ENCODE peak calls at places on chromosomes 4 and X, in ten cellular contexts. V, E, O, Z, W, D, Y, A, N and T are unnamed samples.
A peak's percentile ranks its signal among the peaks of the same experiment; 100 is the strongest.

GRCh38 chr4:173288296-173288695 is 45.9 kb downstream of the HMGB2 start:
- DNase-seq in O (no peak), Z (no peak), W (no peak), V (peak; percentile 37), Y (peak; percentile 82), D (no peak), E (no peak), N (peak; percentile 21), A (peak; percentile 70), T (no peak)

GRCh38 chrX:65745427-65745826 is 78.0 kb downstream of the MSN start:
- DNase-seq in V (no peak), Y (no peak), D (no peak), E (no peak), W (no peak), Z (no peak), N (no peak), O (no peak), A (no peak), T (no peak)

GRCh38 chr4:142242156-142242555 is 603.9 kb downstream of the INPP4B start:
- DNase-seq in A (no peak), N (no peak), W (no peak), Y (no peak), D (no peak), Z (no peak), O (no peak), V (no peak), E (no peak), T (no peak)

GRCh38 chrX:132467029-132467428 is 21.8 kb downstream of the MBNL3 start:
- DNase-seq in E (no peak), A (no peak), O (no peak), Z (no peak), Y (no peak), V (no peak), D (no peak), W (no peak), N (no peak), T (no peak)

GRCh38 chr4:142264961-142265360 is 581.1 kb downstream of the INPP4B start:
- DNase-seq in W (no peak), Y (no peak), Z (no peak), E (no peak), N (no peak), A (no peak), D (no peak), V (no peak), O (no peak), T (no peak)

GRCh38 chr4:55866973-55867574 is 13.6 kb downstream of the EXOC1 start:
- DNase-seq in A (no peak), W (no peak), Z (no peak), V (peak; percentile 51), N (no peak), Y (no peak), D (no peak), O (no peak), E (no peak), T (no peak)

GRCh38 chr4:7980036-7980435 is 40.4 kb upstream of the AFAP1 start:
- DNase-seq in W (no peak), N (no peak), Z (no peak), D (no peak), O (no peak), V (no peak), E (no peak), A (no peak), Y (no peak), T (no peak)

GRCh38 chrX:102765794-102766193 is 45.3 kb downstream of the GPRASP3 start:
- DNase-seq in N (no peak), W (no peak), V (no peak), Y (no peak), Z (no peak), A (peak; percentile 24), E (peak; percentile 65), D (no peak), O (no peak), T (peak; percentile 18)

GRCh38 chr4:1105662-1106061 is 7.7 kb downstream of the RNF212 start:
- DNase-seq in D (no peak), A (no peak), Z (no peak), E (no peak), N (no peak), W (no peak), V (no peak), Y (no peak), O (no peak), T (no peak)

GRCh38 chr4:82643994-82644730 is 82.4 kb upstream of the TMEM150C start:
- DNase-seq in V (no peak), O (no peak), Z (no peak), N (no peak), D (no peak), E (no peak), Y (no peak), A (no peak), W (no peak), T (peak; percentile 7)

GRCh38 chr4:62301500-62301899 is 1101.4 kb downstream of the ADGRL3 start:
- DNase-seq in V (no peak), W (no peak), O (no peak), A (no peak), Y (no peak), Z (no peak), E (no peak), D (no peak), N (no peak), T (no peak)

GRCh38 chrX:46447384-46447783 is 97.8 kb downstream of the ZNF674 start:
- DNase-seq in Y (peak; percentile 5), D (peak; percentile 53), N (no peak), O (no peak), Z (peak; percentile 74), V (no peak), W (no peak), A (no peak), E (no peak), T (no peak)

GRCh38 chrX:46444011-46444410 is 101.2 kb downstream of the ZNF674 start:
- DNase-seq in Y (no peak), E (no peak), D (no peak), N (no peak), W (no peak), V (peak; percentile 74), A (no peak), Z (no peak), O (no peak), T (peak; percentile 26)

GRCh38 chrX:46446727-46447378 is 98.4 kb downstream of the ZNF674 start:
- DNase-seq in O (peak; percentile 83), V (peak; percentile 37), D (peak; percentile 82), W (peak; percentile 46), A (peak; percentile 87), Z (peak; percentile 94), N (peak; percentile 81), Y (peak; percentile 76), E (peak; percentile 88), T (peak; percentile 45)
- TF ChIP-seq POLR2A in O (peak; percentile 70), V (no peak), D (peak; percentile 39), W (peak; percentile 24), A (peak; percentile 73), Z (peak; percentile 41), N (peak; percentile 64), Y (peak; percentile 18), E (no peak), T (peak; percentile 66)

DNA sequence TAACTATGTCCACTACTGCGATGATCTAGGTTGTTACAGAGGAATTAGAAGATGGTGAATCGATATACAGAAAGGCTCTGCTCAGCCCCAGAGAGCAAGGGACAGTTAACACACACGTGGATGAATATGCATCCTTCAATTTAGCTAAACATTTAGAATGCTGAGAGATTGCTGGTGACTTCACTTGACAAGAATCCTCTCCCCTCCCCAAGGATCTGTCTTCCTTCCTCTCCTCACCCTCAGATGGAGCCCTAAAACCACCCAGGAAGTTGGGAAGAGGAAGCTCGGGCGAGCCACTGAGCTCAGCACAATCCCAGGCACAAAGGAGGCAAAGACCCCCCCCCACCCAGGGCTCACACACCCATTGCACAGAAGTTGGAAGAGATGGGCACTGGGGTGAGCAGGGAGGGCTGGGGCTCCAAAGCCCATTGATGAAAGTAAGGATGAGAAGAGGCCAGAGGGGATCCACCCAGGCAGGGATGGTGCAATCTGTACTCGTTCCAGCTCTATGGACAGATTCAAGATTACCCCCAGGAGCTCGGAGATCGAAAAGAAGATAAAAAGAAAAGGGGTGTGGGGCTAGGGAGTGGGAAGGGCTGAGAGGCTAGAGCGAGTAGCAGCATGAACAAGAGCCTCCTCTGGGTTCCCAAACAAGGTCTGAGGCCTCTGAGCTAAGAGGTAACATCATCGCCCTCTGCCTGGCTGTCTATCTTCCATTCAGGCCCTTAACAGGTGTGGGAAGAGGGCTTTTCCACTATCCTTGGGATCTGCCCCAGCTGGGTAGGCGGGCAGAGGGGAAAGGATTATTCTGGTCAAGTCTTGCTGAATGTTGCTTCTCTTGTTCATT is 1.3 kb downstream of the TFE3 start:
- DNase-seq in D (no peak), V (no peak), Z (no peak), N (peak; percentile 12), Y (peak; percentile 26), E (no peak), W (no peak), O (no peak), A (no peak), T (no peak)
- TF ChIP-seq POLR2A in D (no peak), V (no peak), Z (no peak), N (no peak), Y (no peak), E (no peak), W (no peak), O (no peak), A (no peak), T (no peak)

DNA sequence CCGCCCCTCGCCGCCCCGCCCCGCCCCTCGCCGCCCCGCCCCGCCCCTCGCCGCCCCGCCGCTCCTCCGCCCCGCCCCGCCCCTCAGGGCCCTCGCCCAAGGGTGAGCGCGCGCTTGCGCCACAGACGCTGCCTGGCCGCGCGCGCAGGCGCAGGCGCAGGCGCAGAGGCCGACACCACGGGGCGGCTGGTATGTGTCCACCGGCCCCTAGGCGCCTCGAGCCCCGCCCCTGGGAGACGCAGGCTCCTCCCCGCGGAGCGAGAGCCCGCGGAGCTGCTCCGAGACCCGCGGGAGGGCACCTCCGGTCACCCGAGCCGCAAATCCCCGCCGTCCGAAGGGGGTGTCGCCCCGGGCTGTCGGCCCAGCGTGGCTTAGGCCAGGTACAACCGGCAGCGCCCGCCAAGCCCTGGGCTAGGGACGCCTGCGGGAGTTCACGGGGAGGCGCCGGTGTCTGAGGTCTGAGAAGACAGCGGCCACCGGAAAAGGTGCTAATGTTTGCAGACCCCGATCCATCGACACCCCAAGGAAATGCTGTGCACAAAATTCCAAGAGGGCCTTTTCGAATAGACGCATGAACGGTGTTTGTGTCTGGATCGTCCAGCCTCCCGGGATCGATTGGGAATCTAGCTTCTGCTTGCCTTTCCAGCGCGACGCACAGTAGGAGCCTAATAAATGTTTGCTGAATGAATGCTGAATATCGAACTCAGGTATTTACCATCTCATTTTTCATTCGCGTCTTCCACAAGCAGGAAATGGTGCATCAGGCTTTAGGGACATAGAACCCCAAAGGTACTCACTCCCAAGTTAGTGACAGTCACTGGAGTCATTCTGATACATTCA is 473 bp upstream of the CCNQ start:
- DNase-seq in Z (peak; percentile 97), D (peak; percentile 89), W (peak; percentile 81), A (peak; percentile 92), Y (peak; percentile 53), N (peak; percentile 89), E (peak; percentile 85), V (peak; percentile 65), O (peak; percentile 86), T (peak; percentile 92)
- TF ChIP-seq POLR2A in Z (no peak), D (no peak), W (peak; percentile 15), A (no peak), Y (peak; percentile 18), N (no peak), E (no peak), V (no peak), O (no peak), T (peak; percentile 28)

GRCh38 chrX:13652256-13653021 is 502 bp upstream of the TCEANC start:
- DNase-seq in O (no peak), D (no peak), W (no peak), Y (no peak), Z (no peak), V (peak; percentile 13), N (no peak), A (no peak), E (no peak), T (no peak)
- TF ChIP-seq POLR2A in O (no peak), D (no peak), W (no peak), Y (no peak), Z (no peak), V (no peak), N (no peak), A (no peak), E (no peak), T (no peak)